ENCODE peak calls at places on chromosomes 3 and 15, in nine cellular contexts. F is endothelial cell, Y is breast epithelium, Q is GM10248, B is Peyer's patch, M is uterus, K is adrenal gland, R is progenitor cell of endocrine pancreas, Z is sigmoid colon. L is an unnamed sample.

GRCh38 chr15:78873796-78874761 is 1.4 kb downstream of the MORF4L1 start:
- DNase-seq in F (no peak), Y (no peak), Q (no peak), B (no peak), M (peak), K (no peak), R (no peak), Z (no peak), L (peak)

GRCh38 chr15:90004252-90004651 is 3.1 kb downstream of the ZNF710 start:
- DNase-seq in F (no peak), Y (no peak), Q (no peak), B (no peak), M (no peak), K (no peak), R (no peak), Z (no peak), L (no peak)

GRCh38 chr3:31066999-31067398 is 172.5 kb upstream of the GADL1 start:
- DNase-seq in F (no peak), Y (peak), Q (no peak), B (no peak), M (peak), K (peak), R (no peak), Z (no peak), L (no peak)

GRCh38 chr15:77118787-77119410 is 48.0 kb upstream of the TSPAN3 start:
- DNase-seq in F (no peak), Y (peak), Q (peak), B (no peak), M (peak), K (peak), R (no peak), Z (no peak), L (no peak)

GRCh38 chr3:69927571-69927970 is 72.0 kb upstream of the SAMMSON start:
- DNase-seq in F (no peak), Y (no peak), Q (no peak), B (no peak), M (no peak), K (no peak), R (no peak), Z (no peak), L (no peak)

GRCh38 chr15:27328616-27329015 is 357.6 kb downstream of the GABRG3 start:
- DNase-seq in F (no peak), Y (no peak), Q (no peak), B (no peak), M (no peak), K (no peak), R (no peak), Z (no peak), L (no peak)

GRCh38 chr15:42359249-42359648 is at the start of gene CAPN3:
- DNase-seq in F (no peak), Y (no peak), Q (no peak), B (no peak), M (no peak), K (no peak), R (no peak), Z (no peak), L (no peak)

GRCh38 chr15:40392986-40393948 is 10.7 kb downstream of the KNSTRN start:
- DNase-seq in F (no peak), Y (no peak), Q (no peak), B (no peak), M (no peak), K (no peak), R (no peak), Z (no peak), L (no peak)

GRCh38 chr3:4821975-4822374 is 157.3 kb upstream of the BHLHE40 start:
- DNase-seq in F (no peak), Y (no peak), Q (no peak), B (no peak), M (no peak), K (no peak), R (no peak), Z (no peak), L (peak)

GRCh38 chr3:79154861-79155260 is 612.9 kb downstream of the ROBO1 start:
- DNase-seq in F (no peak), Y (no peak), Q (no peak), B (no peak), M (no peak), K (no peak), R (no peak), Z (no peak), L (no peak)

GRCh38 chr3:33187368-33187634 is 31.3 kb downstream of the SUSD5 start:
- DNase-seq in F (no peak), Y (no peak), Q (no peak), B (no peak), M (no peak), K (no peak), R (no peak), Z (no peak), L (no peak)

GRCh38 chr3:116356056-116356455 is 89.2 kb downstream of the LSAMP start:
- DNase-seq in F (no peak), Y (no peak), Q (no peak), B (no peak), M (no peak), K (no peak), R (no peak), Z (no peak), L (no peak)

GRCh38 chr3:99866167-99866810 is 48.6 kb downstream of the CMSS1 start:
- DNase-seq in F (no peak), Y (no peak), Q (no peak), B (no peak), M (no peak), K (no peak), R (no peak), Z (no peak), L (no peak)

GRCh38 chr3:49158108-49158709 is 7.9 kb downstream of the CCDC71 start:
- DNase-seq in F (peak), Y (no peak), Q (no peak), B (peak), M (no peak), K (no peak), R (no peak), Z (no peak), L (peak)

GRCh38 chr15:31238906-31239305 is 87.7 kb upstream of the KLF13 start:
- DNase-seq in F (no peak), Y (no peak), Q (no peak), B (no peak), M (no peak), K (no peak), R (no peak), Z (peak), L (no peak)

GRCh38 chr15:34754674-34755418 is at the start of gene GJD2:
- DNase-seq in F (peak), Y (no peak), Q (no peak), B (no peak), M (no peak), K (no peak), R (peak), Z (no peak), L (no peak)

GRCh38 chr15:38069001-38069400 is 134.6 kb downstream of the TMCO5A start:
- DNase-seq in F (no peak), Y (no peak), Q (peak), B (no peak), M (no peak), K (peak), R (no peak), Z (no peak), L (no peak)

GRCh38 chr3:187066228-187066995 is 72.9 kb downstream of the RPL39L start:
- DNase-seq in F (peak), Y (no peak), Q (peak), B (no peak), M (no peak), K (no peak), R (no peak), Z (no peak), L (no peak)

GRCh38 chr3:141426404-141427034 is 58.2 kb downstream of the ZBTB38 start:
- DNase-seq in F (no peak), Y (peak), Q (no peak), B (peak), M (peak), K (peak), R (no peak), Z (peak), L (no peak)

GRCh38 chr3:4994144-4994730 is 15.0 kb downstream of the BHLHE40 start:
- DNase-seq in F (no peak), Y (peak), Q (no peak), B (no peak), M (no peak), K (peak), R (no peak), Z (no peak), L (no peak)

GRCh38 chr15:88057836-88058235 is 198.7 kb downstream of the NTRK3 start:
- DNase-seq in F (no peak), Y (no peak), Q (no peak), B (no peak), M (no peak), K (no peak), R (no peak), Z (no peak), L (no peak)

GRCh38 chr3:32794487-32795308 is 23.1 kb upstream of the TRIM71 start:
- DNase-seq in F (no peak), Y (no peak), Q (no peak), B (no peak), M (no peak), K (no peak), R (no peak), Z (no peak), L (no peak)

GRCh38 chr3:119778811-119779210 is 3.1 kb upstream of the NR1I2 start:
- DNase-seq in F (no peak), Y (no peak), Q (no peak), B (no peak), M (no peak), K (no peak), R (no peak), Z (no peak), L (no peak)

GRCh38 chr3:16890605-16891333 is 6.0 kb downstream of the PLCL2 start:
- DNase-seq in F (no peak), Y (no peak), Q (no peak), B (no peak), M (no peak), K (no peak), R (no peak), Z (no peak), L (no peak)

GRCh38 chr3:30342319-30343060 is 263.9 kb upstream of the TGFBR2 start:
- DNase-seq in F (no peak), Y (peak), Q (no peak), B (no peak), M (peak), K (peak), R (no peak), Z (peak), L (no peak)

GRCh38 chr3:193407688-193408087 is 29.1 kb upstream of the ATP13A5 start:
- DNase-seq in F (no peak), Y (no peak), Q (no peak), B (no peak), M (no peak), K (no peak), R (no peak), Z (no peak), L (no peak)

GRCh38 chr15:25859838-25860645 is 3.1 kb downstream of the ATP10A start:
- DNase-seq in F (no peak), Y (peak), Q (no peak), B (no peak), M (no peak), K (peak), R (no peak), Z (peak), L (peak)

GRCh38 chr15:60076582-60077263 is 72.6 kb downstream of the FOXB1 start:
- DNase-seq in F (no peak), Y (no peak), Q (no peak), B (no peak), M (no peak), K (no peak), R (no peak), Z (no peak), L (no peak)

GRCh38 chr15:100616700-100617099 is 14.3 kb downstream of the ASB7 start:
- DNase-seq in F (no peak), Y (no peak), Q (no peak), B (no peak), M (no peak), K (no peak), R (no peak), Z (no peak), L (no peak)

GRCh38 chr3:32198714-32199113 is 39.8 kb upstream of the CMTM8 start:
- DNase-seq in F (no peak), Y (no peak), Q (no peak), B (no peak), M (no peak), K (no peak), R (no peak), Z (no peak), L (no peak)

GRCh38 chr15:40906947-40907802 is 12.9 kb downstream of the VPS18 start:
- DNase-seq in F (peak), Y (peak), Q (no peak), B (peak), M (peak), K (peak), R (no peak), Z (no peak), L (no peak)

GRCh38 chr15:91873133-91873526 is 19.6 kb downstream of the SLCO3A1 start:
- DNase-seq in F (no peak), Y (no peak), Q (no peak), B (no peak), M (no peak), K (no peak), R (no peak), Z (no peak), L (no peak)

GRCh38 chr3:128311441-128311844 is 155.2 kb downstream of the DNAJB8 start:
- DNase-seq in F (no peak), Y (peak), Q (no peak), B (no peak), M (no peak), K (peak), R (no peak), Z (no peak), L (no peak)

GRCh38 chr15:74962219-74962618 is 5.6 kb upstream of the RPP25 start:
- DNase-seq in F (no peak), Y (no peak), Q (no peak), B (no peak), M (no peak), K (no peak), R (no peak), Z (no peak), L (no peak)

GRCh38 chr3:179503640-179504039 is 52.4 kb upstream of the GNB4 start:
- DNase-seq in F (no peak), Y (no peak), Q (no peak), B (no peak), M (no peak), K (no peak), R (no peak), Z (no peak), L (no peak)

GRCh38 chr3:179509701-179510100 is 53.0 kb upstream of the ACTL6A start:
- DNase-seq in F (no peak), Y (no peak), Q (no peak), B (no peak), M (no peak), K (no peak), R (no peak), Z (no peak), L (no peak)

GRCh38 chr3:179504371-179504770 is 53.1 kb upstream of the GNB4 start:
- DNase-seq in F (no peak), Y (no peak), Q (no peak), B (no peak), M (no peak), K (no peak), R (no peak), Z (no peak), L (no peak)

GRCh38 chr3:179503152-179503551 is 51.9 kb upstream of the GNB4 start:
- DNase-seq in F (no peak), Y (no peak), Q (no peak), B (no peak), M (no peak), K (no peak), R (no peak), Z (no peak), L (no peak)

GRCh38 chr3:179506792-179507191 is 55.5 kb upstream of the GNB4 start:
- DNase-seq in F (no peak), Y (no peak), Q (no peak), B (no peak), M (no peak), K (no peak), R (no peak), Z (no peak), L (no peak)
- TF ChIP-seq CTCF in F (no peak), Y (no peak), Q (no peak), B (no peak), M (no peak), K (no peak), R (no peak), Z (no peak), L (no peak)

GRCh38 chr3:56347219-56347871 is 120.9 kb downstream of the ERC2 start:
- DNase-seq in F (peak), Y (no peak), Q (no peak), B (no peak), M (no peak), K (peak), R (peak), Z (no peak), L (no peak)
- TF ChIP-seq CTCF in F (peak), Y (no peak), Q (peak), B (no peak), M (no peak), K (no peak), R (peak), Z (no peak), L (no peak)

DNA sequence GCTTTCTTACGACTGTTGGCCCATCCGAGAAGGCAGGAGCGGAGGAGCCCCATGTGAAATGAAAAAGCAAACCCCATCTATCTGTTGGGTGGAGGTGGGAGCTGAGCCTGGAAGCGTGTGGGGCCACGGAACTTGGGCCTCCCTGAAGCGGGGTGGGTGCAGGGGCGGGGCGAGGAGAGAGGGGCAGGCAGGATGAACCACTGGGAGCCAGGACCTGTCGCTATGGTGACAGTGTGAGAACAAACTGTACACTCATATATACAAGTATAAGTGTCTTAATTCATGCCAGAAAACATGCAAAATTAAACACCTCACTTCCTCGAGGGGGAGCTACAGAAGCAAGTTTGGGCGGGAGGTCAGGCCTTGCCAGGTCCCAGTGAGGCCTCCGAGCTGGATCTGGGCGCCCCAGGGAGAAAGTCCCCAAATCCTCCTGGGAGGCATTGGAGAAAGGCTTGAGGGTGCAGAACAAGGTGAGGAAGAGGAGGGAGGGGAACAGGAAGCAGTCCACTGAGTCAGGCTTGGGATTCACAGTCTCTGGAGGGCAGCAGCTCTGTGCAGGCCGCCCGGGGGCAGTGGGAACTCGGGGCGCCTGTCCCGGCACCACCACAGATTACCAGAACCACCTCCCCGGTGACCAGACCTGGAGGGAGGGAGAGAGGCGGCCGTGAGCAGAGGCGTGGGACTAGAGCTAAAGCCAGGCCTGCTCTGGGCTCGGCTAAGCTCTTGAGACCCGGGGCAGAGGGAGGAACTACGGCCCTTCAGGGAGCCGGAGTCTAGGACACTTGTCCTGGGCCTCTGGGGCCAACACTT is 34.8 kb downstream of the RBPMS2 start:
- DNase-seq in F (no peak), Y (no peak), Q (peak), B (no peak), M (peak), K (no peak), R (no peak), Z (peak), L (no peak)
- TF ChIP-seq CTCF in F (no peak), Y (no peak), Q (peak), B (no peak), M (peak), K (no peak), R (no peak), Z (peak), L (no peak)

GRCh38 chr3:151169700-151170224 is 33.3 kb downstream of the GPR171 start:
- DNase-seq in F (no peak), Y (no peak), Q (peak), B (no peak), M (no peak), K (peak), R (no peak), Z (peak), L (no peak)

GRCh38 chr3:151168269-151169094 is 34.5 kb downstream of the GPR171 start:
- DNase-seq in F (peak), Y (peak), Q (peak), B (peak), M (peak), K (peak), R (peak), Z (peak), L (peak)

GRCh38 chr3:151169262-151169661 is 33.8 kb downstream of the GPR171 start:
- DNase-seq in F (no peak), Y (no peak), Q (no peak), B (no peak), M (no peak), K (peak), R (no peak), Z (no peak), L (no peak)

GRCh38 chr3:151165221-151165620 is 37.8 kb downstream of the GPR171 start:
- DNase-seq in F (no peak), Y (no peak), Q (no peak), B (no peak), M (no peak), K (no peak), R (no peak), Z (no peak), L (no peak)

GRCh38 chr3:151166161-151166560 is 36.9 kb downstream of the GPR171 start:
- DNase-seq in F (no peak), Y (no peak), Q (no peak), B (no peak), M (no peak), K (no peak), R (no peak), Z (no peak), L (no peak)
- TF ChIP-seq CTCF in F (peak), Y (no peak), Q (no peak), B (no peak), M (no peak), K (no peak), R (peak), Z (no peak), L (no peak)

DNA sequence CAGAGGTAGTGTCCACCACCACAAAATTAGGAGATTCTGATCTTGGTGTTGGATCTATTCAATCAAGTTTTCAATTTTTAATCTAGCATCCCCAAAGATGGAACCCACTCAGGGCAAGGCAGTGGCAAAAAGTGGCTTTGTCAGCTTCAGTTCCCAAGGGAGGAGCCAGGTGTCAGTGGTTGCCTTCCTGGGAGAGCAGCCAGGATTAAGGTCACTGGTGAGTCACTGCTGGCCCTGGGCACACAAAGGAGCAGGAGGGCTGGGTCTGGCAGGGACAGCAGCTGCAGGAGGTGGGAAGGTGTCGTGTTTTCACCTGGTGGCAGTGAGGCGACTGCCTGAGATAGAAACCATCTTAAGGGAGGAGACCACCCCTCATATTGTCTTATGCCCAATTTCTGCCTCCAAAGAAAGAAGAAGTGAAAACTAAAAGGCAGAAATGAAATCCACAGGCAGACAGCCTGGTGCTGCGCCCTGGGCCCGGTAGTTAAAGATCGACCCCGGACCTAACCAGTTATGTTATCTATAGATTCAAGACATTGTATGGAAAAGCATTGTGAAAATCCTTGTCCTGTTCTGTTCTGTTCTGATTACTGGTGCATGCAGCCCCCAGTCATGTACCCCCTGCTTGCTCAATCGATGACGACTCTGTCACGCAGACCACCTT is 5.9 kb upstream of the KLHL25 start:
- DNase-seq in F (no peak), Y (peak), Q (no peak), B (peak), M (no peak), K (peak), R (no peak), Z (peak), L (no peak)
- TF ChIP-seq CTCF in F (no peak), Y (no peak), Q (no peak), B (no peak), M (no peak), K (no peak), R (no peak), Z (no peak), L (no peak)

L was measured in natural killer cell.